ENCODE peak calls at places on chromosomes 1 and 21, in five cellular contexts. J is right atrium auricular region, L is endodermal cell, X is stomach, Y is lower lobe of right lung. F is an unnamed sample. For H3K4me1, the result is how much of the 10 kb centered on the place peaks cover.

GRCh38 chr1:5639323-5639722 is 352.9 kb downstream of the NPHP4 start:
- DNase-seq in L (no peak), X (peak), J (no peak), Y (no peak), F (no peak)

GRCh38 chr1:89675677-89676076 is 42.8 kb downstream of the LRRC8C start:
- DNase-seq in X (no peak), J (no peak), L (no peak), Y (no peak), F (no peak)

GRCh38 chr1:79859212-79859948 is 852.9 kb upstream of the ADGRL4 start:
- DNase-seq in L (no peak), Y (no peak), J (no peak), X (no peak), F (no peak)

GRCh38 chr21:36487641-36488307 is 7.9 kb upstream of the CLDN14 start:
- DNase-seq in Y (peak), X (peak), J (no peak), L (no peak), F (no peak)

GRCh38 chr1:110829955-110830553 is 42.9 kb upstream of the CD53 start:
- DNase-seq in X (no peak), J (no peak), Y (no peak), L (peak), F (no peak)

GRCh38 chr1:47766832-47767740 is 230.1 kb downstream of the TRABD2B start:
- DNase-seq in X (no peak), J (no peak), L (no peak), Y (no peak), F (no peak)

GRCh38 chr1:229138066-229138465 is 132.8 kb upstream of the RAB4A start:
- DNase-seq in X (no peak), L (no peak), J (no peak), Y (no peak), F (no peak)

GRCh38 chr1:18199462-18199861 is 91.9 kb downstream of the IGSF21 start:
- DNase-seq in L (peak), Y (no peak), J (no peak), X (no peak), F (no peak)

GRCh38 chr1:41239988-41240610 is 2.0 kb downstream of the SCMH1 start:
- DNase-seq in J (no peak), X (no peak), Y (no peak), L (no peak), F (no peak)

GRCh38 chr1:168504064-168504837 is 39.5 kb downstream of the XCL2 start:
- DNase-seq in L (no peak), Y (peak), X (peak), J (peak), F (no peak)

GRCh38 chr1:15358565-15359133 is 51.0 kb upstream of the EFHD2 start:
- DNase-seq in L (no peak), Y (no peak), X (no peak), J (no peak), F (no peak)

GRCh38 chr1:206435450-206435849 is 34.8 kb upstream of the IKBKE start:
- DNase-seq in L (no peak), X (no peak), J (no peak), Y (no peak), F (no peak)

GRCh38 chr1:48246727-48247126 is 24.2 kb downstream of the SLC5A9 start:
- DNase-seq in J (no peak), L (no peak), X (peak), Y (peak), F (peak)

GRCh38 chr1:183349201-183349711 is 68.9 kb downstream of the NMNAT2 start:
- DNase-seq in L (no peak), J (no peak), Y (no peak), X (no peak), F (no peak)

GRCh38 chr1:239426821-239427495 is 40.6 kb downstream of the CHRM3 start:
- DNase-seq in J (no peak), L (no peak), Y (no peak), X (no peak), F (no peak)

GRCh38 chr1:39127513-39127912 is 77.0 kb upstream of the MACF1 start:
- DNase-seq in J (no peak), X (peak), L (no peak), Y (no peak), F (no peak)

GRCh38 chr1:100428160-100428559 is 75.9 kb downstream of the CDC14A start:
- DNase-seq in Y (no peak), J (no peak), L (no peak), X (no peak), F (no peak)

GRCh38 chr1:107442545-107442944 is 301.7 kb downstream of the NTNG1 start:
- DNase-seq in Y (no peak), L (no peak), J (no peak), X (no peak), F (no peak)

GRCh38 chr1:181849071-181849470 is 212.4 kb downstream of the ZNF648 start:
- DNase-seq in Y (no peak), L (no peak), X (no peak), J (no peak), F (no peak)

GRCh38 chr1:21234779-21235178 is 55.5 kb downstream of the ECE1 start:
- DNase-seq in L (no peak), J (no peak), Y (no peak), X (no peak), F (no peak)

GRCh38 chr1:117267232-117267774 is 56.6 kb upstream of the VTCN1 start:
- DNase-seq in L (no peak), Y (no peak), X (no peak), J (no peak), F (no peak)

GRCh38 chr1:211082824-211083223 is 51.1 kb downstream of the KCNH1 start:
- DNase-seq in J (no peak), X (no peak), Y (no peak), L (no peak), F (no peak)

GRCh38 chr1:235077163-235077540 is 51.5 kb downstream of the TOMM20 start:
- DNase-seq in L (no peak), X (no peak), Y (peak), J (no peak), F (no peak)

GRCh38 chr1:12541274-12542137 is 76.5 kb downstream of the DHRS3 start:
- DNase-seq in J (no peak), Y (peak), L (peak), X (no peak), F (peak)

GRCh38 chr1:98555814-98556213 is 105.7 kb upstream of the SNX7 start:
- DNase-seq in L (no peak), X (no peak), J (no peak), Y (no peak), F (no peak)

GRCh38 chr1:205376739-205377138 is 20.0 kb upstream of the KLHDC8A start:
- DNase-seq in J (no peak), Y (no peak), L (peak), X (no peak), F (peak)

GRCh38 chr1:24416666-24417391 is 1.2 kb downstream of the NIPAL3 start:
- DNase-seq in J (no peak), L (no peak), Y (no peak), X (no peak), F (no peak)

GRCh38 chr1:32335951-32336867 is at the start of gene MARCKSL1:
- DNase-seq in J (peak), X (peak), Y (peak), L (peak), F (no peak)

GRCh38 chr1:8061673-8062386 is 35.7 kb upstream of the ERRFI1 start:
- DNase-seq in J (no peak), Y (no peak), X (no peak), L (no peak), F (no peak)

GRCh38 chr1:9723068-9723805 is 71.7 kb downstream of the PIK3CD start:
- DNase-seq in Y (no peak), J (no peak), L (no peak), X (no peak), F (no peak)

GRCh38 chr1:202571719-202572339 is 138.4 kb downstream of the SYT2 start:
- DNase-seq in Y (no peak), J (no peak), L (peak), X (no peak), F (no peak)

GRCh38 chr1:207815913-207816312 is 64.1 kb downstream of the CD46 start:
- DNase-seq in Y (no peak), X (no peak), J (no peak), L (no peak), F (no peak)

GRCh38 chr21:37365657-37366487 is 701 bp upstream of the DYRK1A start:
- DNase-seq in X (peak), J (peak), Y (peak), L (peak), F (no peak)

GRCh38 chr1:248402748-248403147 is at the start of gene OR2T1:
- DNase-seq in J (no peak), Y (no peak), X (no peak), L (no peak), F (no peak)

GRCh38 chr1:43443197-43443946 is 10.4 kb downstream of the HYI start:
- DNase-seq in J (no peak), L (peak), Y (no peak), X (peak), F (no peak)

GRCh38 chr1:8533907-8534306 is 216.0 kb downstream of the SLC45A1 start:
- DNase-seq in X (no peak), Y (no peak), J (no peak), L (no peak), F (no peak)

GRCh38 chr21:44449473-44450363 is 5.6 kb upstream of the LRRC3 start:
- DNase-seq in Y (no peak), X (no peak), L (peak), J (no peak), F (no peak)

GRCh38 chr1:1341549-1342021 is 7.6 kb downstream of the DVL1 start:
- DNase-seq in L (no peak), X (no peak), Y (no peak), J (no peak), F (no peak)

GRCh38 chr1:1340791-1341548 is 8.2 kb downstream of the DVL1 start:
- DNase-seq in X (no peak), Y (no peak), L (no peak), J (no peak), F (no peak)

GRCh38 chr1:1342584-1343115 is 6.6 kb downstream of the DVL1 start:
- DNase-seq in L (no peak), X (no peak), Y (no peak), J (no peak), F (no peak)

GRCh38 chr1:1343811-1344421 is 5.3 kb downstream of the DVL1 start:
- DNase-seq in J (no peak), Y (no peak), X (peak), L (no peak), F (no peak)

GRCh38 chr1:1342061-1342562 is 7.1 kb downstream of the DVL1 start:
- DNase-seq in L (no peak), J (no peak), Y (no peak), X (no peak), F (no peak)
- H3K4me1 ChIP-seq in L (under half), J (under half), Y (under half), X (under half), F (under half)

GRCh38 chr1:85219853-85220610 is 19.2 kb upstream of the SYDE2 start:
- DNase-seq in L (no peak), X (no peak), J (no peak), Y (no peak), F (no peak)

GRCh38 chr1:85216697-85217096 is 15.9 kb upstream of the SYDE2 start:
- DNase-seq in Y (no peak), X (no peak), J (no peak), L (no peak), F (no peak)

DNA sequence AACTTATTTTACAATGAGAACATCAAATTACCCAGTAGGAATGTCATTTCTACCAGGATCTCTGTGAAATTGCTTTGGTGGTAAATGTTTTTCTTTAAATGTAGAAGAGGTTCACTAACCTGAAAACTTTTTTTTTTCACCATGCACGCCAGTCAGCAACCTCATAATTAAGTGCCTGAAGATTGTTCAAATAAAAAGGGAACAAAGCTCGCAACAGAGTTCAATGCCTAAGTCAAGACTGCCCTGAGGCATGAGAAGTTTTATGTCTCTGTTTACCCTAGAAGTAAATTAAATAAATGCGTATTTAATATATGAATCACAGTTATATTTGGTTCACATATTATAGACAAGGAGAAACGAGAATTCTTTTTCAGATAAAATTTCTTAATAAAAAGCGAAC is 13.8 kb upstream of the SYDE2 start:
- DNase-seq in L (no peak), X (no peak), J (no peak), Y (no peak), F (no peak)
- H3K27ac ChIP-seq in L (no peak), X (no peak), J (no peak), Y (no peak), F (peak)

GRCh38 chr21:38913120-38913975 is 107.6 kb downstream of the ETS2 start:
- DNase-seq in L (peak), X (peak), J (peak), Y (peak), F (peak)

GRCh38 chr21:38912355-38912619 is 106.6 kb downstream of the ETS2 start:
- DNase-seq in X (no peak), J (peak), L (no peak), Y (no peak), F (no peak)

GRCh38 chr21:38912789-38913119 is 107.0 kb downstream of the ETS2 start:
- DNase-seq in J (no peak), Y (no peak), L (no peak), X (no peak), F (no peak)

GRCh38 chr21:38910390-38911008 is 104.8 kb downstream of the ETS2 start:
- DNase-seq in L (no peak), Y (no peak), J (no peak), X (no peak), F (no peak)

DNA sequence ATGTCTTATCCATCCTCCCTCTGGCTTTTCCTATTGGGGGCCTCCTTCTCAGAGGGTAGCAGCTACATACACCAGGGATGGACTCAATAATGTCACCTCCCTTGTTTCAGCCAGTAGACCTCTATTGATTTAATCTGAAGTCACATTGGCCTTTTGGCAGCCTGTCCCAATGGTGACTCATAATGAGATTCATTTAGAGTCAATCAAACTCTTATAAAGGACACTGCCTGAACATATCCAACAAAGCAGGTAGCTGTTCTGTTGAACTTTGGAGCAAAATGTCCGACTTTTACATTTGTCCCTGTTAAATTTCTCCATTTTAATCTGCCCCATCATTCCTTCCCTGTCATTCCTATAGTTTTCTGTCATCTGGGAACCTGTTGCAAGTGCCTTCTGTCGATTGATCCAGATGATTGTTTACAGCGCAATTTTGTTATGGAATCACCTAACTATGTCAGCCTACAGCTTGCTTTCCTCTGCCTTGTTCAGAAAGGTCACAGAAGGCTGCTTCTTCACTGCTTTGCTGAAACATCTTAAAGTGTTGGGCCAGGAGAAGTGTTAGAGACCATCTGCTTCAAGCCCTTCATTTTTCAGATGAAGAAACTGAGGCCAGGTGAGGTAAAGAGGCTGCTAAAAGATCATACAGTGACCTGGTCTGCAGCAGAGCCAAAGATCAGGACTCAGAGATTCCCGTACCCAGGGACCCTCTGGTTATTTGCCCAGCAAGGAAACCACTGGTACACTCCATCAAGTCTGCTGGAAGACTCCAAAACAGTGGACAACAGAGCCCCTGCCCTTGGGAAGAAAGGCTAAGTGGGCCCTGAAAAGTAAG is 106.0 kb downstream of the ETS2 start:
- DNase-seq in Y (no peak), L (no peak), J (peak), X (no peak), F (peak)
- H3K4me1 ChIP-seq in Y (under half), L (under half), J (under half), X (half or more), F (half or more)

DNA sequence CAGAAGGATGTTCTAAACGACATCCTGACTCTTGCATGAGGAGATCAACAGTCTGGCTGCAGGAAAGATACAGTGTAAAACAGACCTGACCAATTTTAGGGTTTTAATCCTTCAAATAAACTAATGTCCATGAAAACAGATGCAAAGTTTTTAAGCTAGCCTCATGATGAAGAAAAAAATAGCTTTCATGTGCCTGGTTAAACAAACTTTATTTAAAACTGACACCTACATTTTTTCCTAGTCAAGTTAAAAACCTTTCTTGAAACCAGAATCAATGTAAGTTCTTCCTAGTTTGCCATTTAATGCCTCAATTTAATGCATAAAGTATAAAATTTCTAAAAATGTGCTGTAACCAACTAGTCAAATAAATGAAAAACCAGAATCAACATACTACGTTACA is 2.9 kb downstream of the WDR26 start:
- DNase-seq in X (no peak), Y (no peak), J (no peak), L (no peak), F (no peak)
- H3K27ac ChIP-seq in X (no peak), Y (peak), J (peak), L (no peak), F (peak)